ENCODE peak calls at places on chromosomes 5 and 9, in ten cellular contexts. One of them, this sample, is unnamed.

GRCh38 chr5:42993516-42994284 is 46.4 kb downstream of the ANXA2R start:
- DNase-seq in breast epithelium: no peak
- DNase-seq in sigmoid colon: no peak
- DNase-seq in heart right ventricle: no peak
- DNase-seq in K562: no peak
- DNase-seq in stomach: no peak
- DNase-seq in astrocyte of the spinal cord: peak; percentile 89
- DNase-seq in testis: no peak
- DNase-seq in dorsolateral prefrontal cortex: no peak
- DNase-seq in fibroblast of mammary gland: peak; percentile 87
- DNase-seq in this sample: no peak

GRCh38 chr9:127567898-127568617 is 44.0 kb upstream of the STXBP1 start:
- DNase-seq in breast epithelium: no peak
- DNase-seq in sigmoid colon: no peak
- DNase-seq in heart right ventricle: peak; percentile 42
- DNase-seq in K562: peak; percentile 64
- DNase-seq in stomach: no peak
- DNase-seq in astrocyte of the spinal cord: no peak
- DNase-seq in testis: no peak
- DNase-seq in dorsolateral prefrontal cortex: no peak
- DNase-seq in fibroblast of mammary gland: no peak
- DNase-seq in this sample: no peak

GRCh38 chr9:97046228-97046627 is 7.3 kb upstream of the CTSV start:
- DNase-seq in breast epithelium: peak; percentile 79
- DNase-seq in sigmoid colon: no peak
- DNase-seq in heart right ventricle: no peak
- DNase-seq in K562: no peak
- DNase-seq in stomach: peak; percentile 76
- DNase-seq in astrocyte of the spinal cord: peak; percentile 7
- DNase-seq in testis: peak; percentile 20
- DNase-seq in dorsolateral prefrontal cortex: no peak
- DNase-seq in fibroblast of mammary gland: peak; percentile 20
- DNase-seq in this sample: no peak

GRCh38 chr9:2622361-2623045 is 916 bp downstream of the VLDLR start:
- DNase-seq in breast epithelium: peak; percentile 52
- DNase-seq in sigmoid colon: peak; percentile 63
- DNase-seq in heart right ventricle: peak; percentile 36
- DNase-seq in K562: no peak
- DNase-seq in stomach: peak; percentile 32
- DNase-seq in astrocyte of the spinal cord: no peak
- DNase-seq in testis: peak; percentile 22
- DNase-seq in dorsolateral prefrontal cortex: peak; percentile 71
- DNase-seq in fibroblast of mammary gland: no peak
- DNase-seq in this sample: peak; percentile 64

GRCh38 chr9:6068983-6069382 is 53.6 kb upstream of the RANBP6 start:
- DNase-seq in breast epithelium: no peak
- DNase-seq in sigmoid colon: no peak
- DNase-seq in heart right ventricle: no peak
- DNase-seq in K562: no peak
- DNase-seq in stomach: no peak
- DNase-seq in astrocyte of the spinal cord: no peak
- DNase-seq in testis: no peak
- DNase-seq in dorsolateral prefrontal cortex: no peak
- DNase-seq in fibroblast of mammary gland: no peak
- DNase-seq in this sample: no peak

GRCh38 chr9:79768199-79768598 is 196.4 kb downstream of the TLE4 start:
- DNase-seq in breast epithelium: no peak
- DNase-seq in sigmoid colon: no peak
- DNase-seq in heart right ventricle: no peak
- DNase-seq in K562: no peak
- DNase-seq in stomach: no peak
- DNase-seq in astrocyte of the spinal cord: peak; percentile 13
- DNase-seq in testis: no peak
- DNase-seq in dorsolateral prefrontal cortex: no peak
- DNase-seq in fibroblast of mammary gland: no peak
- DNase-seq in this sample: no peak

GRCh38 chr5:168652516-168652915 is 73.3 kb upstream of the PANK3 start:
- DNase-seq in breast epithelium: no peak
- DNase-seq in sigmoid colon: no peak
- DNase-seq in heart right ventricle: no peak
- DNase-seq in K562: no peak
- DNase-seq in stomach: no peak
- DNase-seq in astrocyte of the spinal cord: no peak
- DNase-seq in testis: no peak
- DNase-seq in dorsolateral prefrontal cortex: no peak
- DNase-seq in fibroblast of mammary gland: no peak
- DNase-seq in this sample: no peak

GRCh38 chr5:168365581-168366081 is 74.2 kb downstream of the WWC1 start:
- DNase-seq in breast epithelium: peak; percentile 78
- DNase-seq in sigmoid colon: no peak
- DNase-seq in heart right ventricle: no peak
- DNase-seq in K562: no peak
- DNase-seq in stomach: peak; percentile 74
- DNase-seq in astrocyte of the spinal cord: peak; percentile 18
- DNase-seq in testis: no peak
- DNase-seq in dorsolateral prefrontal cortex: no peak
- DNase-seq in fibroblast of mammary gland: peak; percentile 77
- DNase-seq in this sample: peak; percentile 68

GRCh38 chr5:57303985-57304384 is 130.1 kb downstream of the GPBP1 start:
- DNase-seq in breast epithelium: no peak
- DNase-seq in sigmoid colon: no peak
- DNase-seq in heart right ventricle: no peak
- DNase-seq in K562: no peak
- DNase-seq in stomach: no peak
- DNase-seq in astrocyte of the spinal cord: no peak
- DNase-seq in testis: no peak
- DNase-seq in dorsolateral prefrontal cortex: no peak
- DNase-seq in fibroblast of mammary gland: no peak
- DNase-seq in this sample: no peak

GRCh38 chr5:133754575-133755169 is 142.3 kb upstream of the FSTL4 start:
- DNase-seq in breast epithelium: no peak
- DNase-seq in sigmoid colon: no peak
- DNase-seq in heart right ventricle: no peak
- DNase-seq in K562: peak; percentile 30
- DNase-seq in stomach: peak; percentile 40
- DNase-seq in astrocyte of the spinal cord: no peak
- DNase-seq in testis: peak; percentile 58
- DNase-seq in dorsolateral prefrontal cortex: no peak
- DNase-seq in fibroblast of mammary gland: peak; percentile 35
- DNase-seq in this sample: peak; percentile 6
- TF ChIP-seq CTCF in breast epithelium: no peak
- TF ChIP-seq CTCF in sigmoid colon: peak; percentile 10
- TF ChIP-seq CTCF in heart right ventricle: peak; percentile 60
- TF ChIP-seq CTCF in K562: peak; percentile 66
- TF ChIP-seq CTCF in stomach: peak; percentile 30
- TF ChIP-seq CTCF in astrocyte of the spinal cord: peak; percentile 67
- TF ChIP-seq CTCF in testis: peak; percentile 39
- TF ChIP-seq CTCF in dorsolateral prefrontal cortex: peak; percentile 41
- TF ChIP-seq CTCF in fibroblast of mammary gland: peak; percentile 73
- TF ChIP-seq CTCF in this sample: peak; percentile 60

GRCh38 chr5:15645376-15645775 is 145.4 kb downstream of the FBXL7 start:
- DNase-seq in breast epithelium: no peak
- DNase-seq in sigmoid colon: no peak
- DNase-seq in heart right ventricle: no peak
- DNase-seq in K562: no peak
- DNase-seq in stomach: no peak
- DNase-seq in astrocyte of the spinal cord: peak; percentile 15
- DNase-seq in testis: no peak
- DNase-seq in dorsolateral prefrontal cortex: no peak
- DNase-seq in fibroblast of mammary gland: peak; percentile 59
- DNase-seq in this sample: peak; percentile 47
- H3K4me3 ChIP-seq in breast epithelium: no peak overlapping the region
- H3K4me3 ChIP-seq in sigmoid colon: no peak overlapping the region
- H3K4me3 ChIP-seq in heart right ventricle: no peak overlapping the region
- H3K4me3 ChIP-seq in K562: no peak overlapping the region
- H3K4me3 ChIP-seq in stomach: no peak overlapping the region
- H3K4me3 ChIP-seq in astrocyte of the spinal cord: no peak overlapping the region
- H3K4me3 ChIP-seq in testis: no peak overlapping the region
- H3K4me3 ChIP-seq in dorsolateral prefrontal cortex: no peak overlapping the region
- H3K4me3 ChIP-seq in fibroblast of mammary gland: no peak overlapping the region
- H3K4me3 ChIP-seq in this sample: no peak overlapping the region

GRCh38 chr5:68074633-68075032 is 140.9 kb upstream of the PIK3R1 start:
- DNase-seq in breast epithelium: no peak
- DNase-seq in sigmoid colon: no peak
- DNase-seq in heart right ventricle: no peak
- DNase-seq in K562: no peak
- DNase-seq in stomach: no peak
- DNase-seq in astrocyte of the spinal cord: no peak
- DNase-seq in testis: no peak
- DNase-seq in dorsolateral prefrontal cortex: no peak
- DNase-seq in fibroblast of mammary gland: no peak
- DNase-seq in this sample: no peak
- TF ChIP-seq CTCF in breast epithelium: no peak
- TF ChIP-seq CTCF in sigmoid colon: no peak
- TF ChIP-seq CTCF in heart right ventricle: no peak
- TF ChIP-seq CTCF in K562: no peak
- TF ChIP-seq CTCF in stomach: no peak
- TF ChIP-seq CTCF in astrocyte of the spinal cord: no peak
- TF ChIP-seq CTCF in testis: no peak
- TF ChIP-seq CTCF in dorsolateral prefrontal cortex: no peak
- TF ChIP-seq CTCF in fibroblast of mammary gland: no peak
- TF ChIP-seq CTCF in this sample: no peak

DNA sequence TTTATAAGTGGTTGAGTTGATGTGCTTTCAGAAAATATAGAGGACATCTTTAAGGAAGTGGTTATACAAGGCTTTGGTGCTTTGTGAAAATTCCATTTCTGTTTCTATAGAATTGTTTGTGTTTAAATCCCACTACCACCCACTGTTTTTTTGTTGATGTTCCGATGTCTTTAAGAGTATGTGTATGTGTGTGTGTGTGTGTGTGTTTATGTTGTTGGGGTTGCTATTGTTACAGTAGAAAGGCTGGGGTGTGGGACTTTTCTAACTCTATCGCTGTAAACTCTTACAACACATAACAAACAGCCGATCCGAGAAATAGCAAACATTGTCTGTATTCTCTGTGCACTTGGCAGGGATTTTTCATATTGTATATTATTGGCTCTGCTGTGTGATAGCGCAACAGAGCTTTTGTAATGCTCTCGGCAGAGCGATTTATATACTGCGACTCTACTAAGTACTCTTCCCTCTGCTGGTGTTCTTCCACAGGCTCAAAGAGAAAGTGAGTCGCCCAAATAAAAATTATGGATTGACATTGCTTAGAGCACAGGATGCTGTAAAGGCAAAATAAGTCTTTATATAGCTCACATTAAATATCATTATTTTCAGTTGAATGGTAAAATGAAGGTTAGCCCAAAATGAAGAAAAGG is 492.1 kb upstream of the ARRDC3 start:
- DNase-seq in breast epithelium: no peak
- DNase-seq in sigmoid colon: no peak
- DNase-seq in heart right ventricle: no peak
- DNase-seq in K562: no peak
- DNase-seq in stomach: no peak
- DNase-seq in astrocyte of the spinal cord: peak; percentile 26
- DNase-seq in testis: no peak
- DNase-seq in dorsolateral prefrontal cortex: no peak
- DNase-seq in fibroblast of mammary gland: peak; percentile 29
- DNase-seq in this sample: no peak
- H3K4me3 ChIP-seq in breast epithelium: no peak overlapping the region
- H3K4me3 ChIP-seq in sigmoid colon: no peak overlapping the region
- H3K4me3 ChIP-seq in heart right ventricle: no peak overlapping the region
- H3K4me3 ChIP-seq in K562: no peak overlapping the region
- H3K4me3 ChIP-seq in stomach: no peak overlapping the region
- H3K4me3 ChIP-seq in astrocyte of the spinal cord: peak overlapping the region; percentile 10
- H3K4me3 ChIP-seq in testis: no peak overlapping the region
- H3K4me3 ChIP-seq in dorsolateral prefrontal cortex: no peak overlapping the region
- H3K4me3 ChIP-seq in fibroblast of mammary gland: no peak overlapping the region
- H3K4me3 ChIP-seq in this sample: no peak overlapping the region

DNA sequence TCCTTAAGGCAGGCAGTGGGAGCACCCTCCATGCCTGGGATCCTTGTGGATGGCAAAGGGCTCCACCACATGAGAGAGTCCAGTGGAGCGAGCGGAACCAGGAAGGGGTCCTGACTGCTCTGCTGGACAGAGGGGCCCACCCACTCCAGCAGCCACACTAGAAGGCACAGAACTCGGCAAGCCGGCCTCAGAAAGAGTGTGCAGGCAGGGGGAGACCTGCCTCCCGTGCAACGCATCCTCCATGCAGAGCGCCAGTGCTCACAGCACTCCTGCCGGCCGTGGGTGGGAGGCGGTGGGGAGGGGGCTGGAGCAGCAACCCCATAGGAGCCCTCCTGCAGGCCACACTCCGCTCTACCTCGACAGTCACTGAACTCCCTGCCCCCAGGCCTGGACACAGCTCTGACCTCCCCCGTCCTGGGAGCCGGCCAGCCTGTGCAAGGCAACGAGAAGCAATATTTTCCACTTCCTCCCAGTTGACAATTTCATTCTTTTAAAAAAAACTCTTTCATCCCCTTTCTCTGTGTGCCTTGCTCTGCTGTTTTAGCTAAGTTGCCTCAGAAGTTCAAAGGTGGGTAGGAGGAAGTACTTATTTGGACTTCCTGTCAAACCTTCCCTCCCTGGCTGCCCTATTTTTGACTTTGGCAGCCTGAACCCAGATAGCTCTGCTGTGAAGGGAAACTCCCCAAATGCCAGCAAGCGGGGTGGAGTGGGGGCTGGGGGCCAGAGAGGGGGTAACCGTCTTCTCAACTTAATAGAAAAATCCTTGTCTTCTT is 5.3 kb upstream of the LCP2 start:
- DNase-seq in breast epithelium: no peak
- DNase-seq in sigmoid colon: peak; percentile 87
- DNase-seq in heart right ventricle: peak; percentile 66
- DNase-seq in K562: peak; percentile 33
- DNase-seq in stomach: no peak
- DNase-seq in astrocyte of the spinal cord: no peak
- DNase-seq in testis: peak; percentile 41
- DNase-seq in dorsolateral prefrontal cortex: no peak
- DNase-seq in fibroblast of mammary gland: no peak
- DNase-seq in this sample: no peak
- TF ChIP-seq CTCF in breast epithelium: no peak
- TF ChIP-seq CTCF in sigmoid colon: no peak
- TF ChIP-seq CTCF in heart right ventricle: no peak
- TF ChIP-seq CTCF in K562: no peak
- TF ChIP-seq CTCF in stomach: no peak
- TF ChIP-seq CTCF in astrocyte of the spinal cord: no peak
- TF ChIP-seq CTCF in testis: no peak
- TF ChIP-seq CTCF in dorsolateral prefrontal cortex: no peak
- TF ChIP-seq CTCF in fibroblast of mammary gland: no peak
- TF ChIP-seq CTCF in this sample: no peak

DNA sequence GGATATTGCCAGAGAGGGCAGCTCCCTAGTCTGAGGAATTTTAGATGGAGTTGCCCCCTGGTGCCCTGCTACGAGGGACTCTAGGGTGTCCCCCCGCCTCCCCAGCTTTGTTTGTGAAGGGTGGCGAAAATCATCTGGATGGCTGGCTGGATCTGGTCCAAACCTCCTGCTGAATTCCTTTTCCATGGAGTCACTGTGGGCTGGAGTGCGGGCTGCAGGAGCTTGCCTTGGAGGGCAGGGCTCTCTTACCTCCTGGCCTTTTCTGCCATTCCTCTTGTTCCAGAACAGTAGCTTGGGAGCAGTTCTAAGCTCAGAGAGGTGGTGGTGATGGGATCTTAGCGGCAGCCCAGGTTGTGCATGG is 2.1 kb downstream of the SYNPO start:
- DNase-seq in breast epithelium: peak; percentile 79
- DNase-seq in sigmoid colon: peak; percentile 94
- DNase-seq in heart right ventricle: peak; percentile 64
- DNase-seq in K562: no peak
- DNase-seq in stomach: peak; percentile 77
- DNase-seq in astrocyte of the spinal cord: peak; percentile 86
- DNase-seq in testis: peak; percentile 73
- DNase-seq in dorsolateral prefrontal cortex: no peak
- DNase-seq in fibroblast of mammary gland: peak; percentile 89
- DNase-seq in this sample: peak; percentile 84
- H3K4me3 ChIP-seq in breast epithelium: no peak overlapping the region
- H3K4me3 ChIP-seq in sigmoid colon: no peak overlapping the region
- H3K4me3 ChIP-seq in heart right ventricle: peak overlapping the region; percentile 58
- H3K4me3 ChIP-seq in K562: no peak overlapping the region
- H3K4me3 ChIP-seq in stomach: peak overlapping the region; percentile 4
- H3K4me3 ChIP-seq in astrocyte of the spinal cord: peak overlapping the region; percentile 48
- H3K4me3 ChIP-seq in testis: peak overlapping the region; percentile 14
- H3K4me3 ChIP-seq in dorsolateral prefrontal cortex: peak overlapping the region; percentile 54
- H3K4me3 ChIP-seq in fibroblast of mammary gland: no peak overlapping the region
- H3K4me3 ChIP-seq in this sample: peak overlapping the region; percentile 59